ENCODE peak calls at places on chromosomes 4 and X, in seven cellular contexts. R is hepatic stellate cell; Z is body of pancreas; H is nucleus accumbens; B is NCI-H774; K is activated CD4-positive, alpha-beta memory T cell treated with anti-CD3 and anti-CD28 coated beads for 36 hours; O is caudate nucleus. V is an unnamed sample.

GRCh38 chrX:121987163-121987562 is 939.8 kb downstream of the GLUD2 start:
- DNase-seq in B (no peak), R (no peak), Z (no peak), O (no peak), K (no peak), H (no peak), V (no peak)

GRCh38 chr4:761739-762138 is 56.1 kb downstream of the PCGF3 start:
- DNase-seq in H (no peak), K (no peak), R (no peak), O (no peak), Z (no peak), B (no peak), V (no peak)

GRCh38 chr4:83716874-83717273 is 181.0 kb downstream of the GPAT3 start:
- DNase-seq in O (no peak), R (no peak), Z (no peak), B (no peak), H (no peak), K (no peak), V (no peak)

GRCh38 chrX:107654778-107655761 is 26.8 kb downstream of the PRPS1 start:
- DNase-seq in K (peak), H (peak), B (no peak), Z (peak), O (no peak), R (peak), V (peak)

GRCh38 chr4:184668511-184669114 is 19.1 kb downstream of the PRIMPOL start:
- DNase-seq in O (no peak), B (no peak), H (no peak), R (no peak), K (peak), Z (no peak), V (no peak)

GRCh38 chr4:67744561-67745283 is 9.5 kb downstream of the GNRHR start:
- DNase-seq in Z (no peak), H (no peak), R (no peak), K (no peak), B (no peak), O (no peak), V (no peak)

GRCh38 chr4:576991-577498 is 950 bp upstream of the TMEM271 start:
- DNase-seq in R (no peak), Z (no peak), O (peak), B (no peak), K (no peak), H (peak), V (no peak)

GRCh38 chr4:155566241-155566823 is 100.3 kb upstream of the GUCY1A1 start:
- DNase-seq in Z (no peak), H (no peak), B (no peak), O (no peak), R (no peak), K (no peak), V (no peak)

GRCh38 chr4:74431113-74431826 is 13.7 kb upstream of the AREG start:
- DNase-seq in B (no peak), R (no peak), K (no peak), H (no peak), O (no peak), Z (peak), V (no peak)

GRCh38 chr4:182297659-182298058 is 54.5 kb downstream of the TENM3 start:
- DNase-seq in Z (no peak), K (no peak), O (no peak), B (no peak), H (no peak), R (no peak), V (no peak)

GRCh38 chr4:152000518-152000917 is 239.7 kb upstream of the GATB start:
- DNase-seq in R (no peak), K (no peak), H (no peak), O (no peak), Z (no peak), B (no peak), V (no peak)

GRCh38 chr4:177519481-177520270 is 77.4 kb upstream of the AGA start:
- DNase-seq in R (no peak), H (no peak), Z (no peak), K (no peak), O (no peak), B (no peak), V (no peak)

GRCh38 chr4:26267087-26267486 is 53.7 kb upstream of the RBPJ start:
- DNase-seq in Z (peak), R (peak), K (no peak), H (no peak), B (no peak), O (no peak), V (no peak)

GRCh38 chr4:101693842-101694398 is 96.6 kb upstream of the BANK1 start:
- DNase-seq in B (peak), H (no peak), R (no peak), O (no peak), Z (no peak), K (no peak), V (no peak)

GRCh38 chr4:105909699-105910340 is 14.5 kb downstream of the NPNT start:
- DNase-seq in B (peak), H (no peak), O (no peak), K (no peak), Z (peak), R (no peak), V (no peak)

GRCh38 chr4:164977243-164978164 is at the start of gene TRIM61:
- DNase-seq in H (peak), B (no peak), R (no peak), Z (peak), O (peak), K (peak), V (peak)

GRCh38 chrX:77404318-77404878 is 42.8 kb upstream of the FGF16 start:
- DNase-seq in Z (no peak), B (no peak), H (no peak), K (no peak), O (no peak), R (no peak), V (no peak)

GRCh38 chr4:65645185-65645584 is 25.1 kb downstream of the EPHA5 start:
- DNase-seq in R (no peak), B (no peak), H (no peak), Z (no peak), K (no peak), O (no peak), V (no peak)

GRCh38 chr4:19729873-19730735 is 521.6 kb upstream of the SLIT2 start:
- DNase-seq in H (no peak), R (peak), O (no peak), B (no peak), K (no peak), Z (no peak), V (no peak)

GRCh38 chrX:10634681-10635161 is 14.3 kb upstream of the MID1 start:
- DNase-seq in K (no peak), B (no peak), O (peak), R (no peak), H (peak), Z (no peak), V (no peak)

GRCh38 chr4:161664740-161665139 is 499.1 kb downstream of the FSTL5 start:
- DNase-seq in B (no peak), Z (no peak), R (no peak), O (no peak), K (no peak), H (no peak), V (no peak)

GRCh38 chr4:102151696-102152095 is 193.6 kb downstream of the SLC39A8 start:
- DNase-seq in R (no peak), O (no peak), H (no peak), K (no peak), Z (no peak), B (no peak), V (no peak)

GRCh38 chrX:55907968-55908607 is 190.5 kb downstream of the RRAGB start:
- DNase-seq in O (peak), H (no peak), B (no peak), Z (peak), R (peak), K (peak), V (peak)

GRCh38 chr4:39042365-39042764 is 10.2 kb upstream of the TMEM156 start:
- DNase-seq in H (peak), Z (peak), B (no peak), K (no peak), R (no peak), O (peak), V (no peak)

GRCh38 chrX:130109429-130110378 is 593 bp downstream of the ELF4 start:
- DNase-seq in R (peak), B (no peak), H (no peak), Z (no peak), O (no peak), K (peak), V (no peak)

GRCh38 chrX:30819080-30819479 is 70.0 kb downstream of the TAB3 start:
- DNase-seq in O (no peak), R (no peak), K (no peak), B (no peak), Z (no peak), H (no peak), V (no peak)

GRCh38 chr4:109998867-109999303 is 86.2 kb downstream of the EGF start:
- DNase-seq in Z (peak), O (no peak), B (peak), K (no peak), H (no peak), R (peak), V (no peak)

GRCh38 chrX:18872621-18873020 is 111.3 kb downstream of the PHKA2 start:
- DNase-seq in K (no peak), O (no peak), R (no peak), H (no peak), B (no peak), Z (no peak), V (no peak)

GRCh38 chr4:87973283-87974169 is 2.0 kb upstream of the SPP1 start:
- DNase-seq in O (peak), B (peak), R (peak), K (peak), H (peak), Z (peak), V (no peak)

GRCh38 chrX:154603438-154604430 is 15.3 kb downstream of the CTAG1B start:
- DNase-seq in K (no peak), R (no peak), O (no peak), H (no peak), Z (peak), B (no peak), V (no peak)

GRCh38 chrX:46571423-46572294 is 1.9 kb upstream of the CHST7 start:
- DNase-seq in K (no peak), R (no peak), B (no peak), Z (no peak), H (no peak), O (no peak), V (no peak)

GRCh38 chr4:140642674-140643437 is 74.1 kb upstream of the UCP1 start:
- DNase-seq in R (no peak), O (no peak), B (no peak), Z (no peak), H (no peak), K (no peak), V (no peak)

GRCh38 chrX:1246816-1247215 is 21.8 kb upstream of the CSF2RA start:
- DNase-seq in K (peak), B (peak), R (peak), O (no peak), Z (peak), H (peak), V (peak)

GRCh38 chrX:37722595-37722994 is 37.0 kb downstream of the XK start:
- DNase-seq in B (no peak), O (no peak), Z (no peak), K (no peak), R (no peak), H (no peak), V (no peak)